ENCODE peak calls at places on chromosomes 12 and 14, in nine cellular contexts. One of them, this sample, is unnamed.
A peak's percentile ranks its signal among the peaks of the same experiment; 100 is the strongest.

GRCh38 chr12:102970780-102971179 is 13.3 kb downstream of the ASCL1 start:
- DNase-seq in fibroblast of pulmonary artery: no peak
- DNase-seq in A549: no peak
- DNase-seq in endodermal cell: no peak
- DNase-seq in fibroblast of lung: no peak
- DNase-seq in GM12865: no peak
- DNase-seq in foreskin fibroblast: no peak
- DNase-seq in mucosa of descending colon: no peak
- DNase-seq in left ventricle myocardium inferior: no peak
- DNase-seq in this sample: no peak

GRCh38 chr12:108728820-108729611 is 2.3 kb downstream of the CORO1C start:
- DNase-seq in fibroblast of pulmonary artery: peak; percentile 31
- DNase-seq in A549: no peak
- DNase-seq in endodermal cell: no peak
- DNase-seq in fibroblast of lung: peak; percentile 59
- DNase-seq in GM12865: no peak
- DNase-seq in foreskin fibroblast: peak; percentile 44
- DNase-seq in mucosa of descending colon: no peak
- DNase-seq in left ventricle myocardium inferior: no peak
- DNase-seq in this sample: no peak

GRCh38 chr12:47747596-47748506 is 10.8 kb downstream of the RAPGEF3 start:
- DNase-seq in fibroblast of pulmonary artery: no peak
- DNase-seq in A549: no peak
- DNase-seq in endodermal cell: no peak
- DNase-seq in fibroblast of lung: no peak
- DNase-seq in GM12865: no peak
- DNase-seq in foreskin fibroblast: no peak
- DNase-seq in mucosa of descending colon: no peak
- DNase-seq in left ventricle myocardium inferior: no peak
- DNase-seq in this sample: no peak

GRCh38 chr14:73428354-73428824 is 30.0 kb downstream of the NUMB start:
- DNase-seq in fibroblast of pulmonary artery: no peak
- DNase-seq in A549: peak; percentile 76
- DNase-seq in endodermal cell: no peak
- DNase-seq in fibroblast of lung: no peak
- DNase-seq in GM12865: no peak
- DNase-seq in foreskin fibroblast: no peak
- DNase-seq in mucosa of descending colon: no peak
- DNase-seq in left ventricle myocardium inferior: no peak
- DNase-seq in this sample: no peak

GRCh38 chr12:53056296-53056695 is 6.4 kb downstream of the TNS2 start:
- DNase-seq in fibroblast of pulmonary artery: no peak
- DNase-seq in A549: no peak
- DNase-seq in endodermal cell: no peak
- DNase-seq in fibroblast of lung: no peak
- DNase-seq in GM12865: no peak
- DNase-seq in foreskin fibroblast: peak; percentile 31
- DNase-seq in mucosa of descending colon: no peak
- DNase-seq in left ventricle myocardium inferior: no peak
- DNase-seq in this sample: no peak

GRCh38 chr12:22042981-22043669 is 2.9 kb upstream of the CMAS start:
- DNase-seq in fibroblast of pulmonary artery: peak; percentile 79
- DNase-seq in A549: peak; percentile 28
- DNase-seq in endodermal cell: no peak
- DNase-seq in fibroblast of lung: peak; percentile 63
- DNase-seq in GM12865: no peak
- DNase-seq in foreskin fibroblast: peak; percentile 63
- DNase-seq in mucosa of descending colon: no peak
- DNase-seq in left ventricle myocardium inferior: no peak
- DNase-seq in this sample: no peak

GRCh38 chr14:50559990-50560928 is at the start of gene ATL1:
- DNase-seq in fibroblast of pulmonary artery: peak; percentile 66
- DNase-seq in A549: peak; percentile 70
- DNase-seq in endodermal cell: peak; percentile 94
- DNase-seq in fibroblast of lung: peak; percentile 81
- DNase-seq in GM12865: peak; percentile 41
- DNase-seq in foreskin fibroblast: peak; percentile 89
- DNase-seq in mucosa of descending colon: peak; percentile 78
- DNase-seq in left ventricle myocardium inferior: peak; percentile 75
- DNase-seq in this sample: peak; percentile 63

GRCh38 chr14:100824946-100825690 is 800 bp upstream of the MEG3 start:
- DNase-seq in fibroblast of pulmonary artery: no peak
- DNase-seq in A549: no peak
- DNase-seq in endodermal cell: no peak
- DNase-seq in fibroblast of lung: peak; percentile 11
- DNase-seq in GM12865: no peak
- DNase-seq in foreskin fibroblast: peak; percentile 24
- DNase-seq in mucosa of descending colon: no peak
- DNase-seq in left ventricle myocardium inferior: no peak
- DNase-seq in this sample: no peak

GRCh38 chr14:70525691-70526090 is 9.1 kb downstream of the ADAM20 start:
- DNase-seq in fibroblast of pulmonary artery: no peak
- DNase-seq in A549: no peak
- DNase-seq in endodermal cell: no peak
- DNase-seq in fibroblast of lung: no peak
- DNase-seq in GM12865: no peak
- DNase-seq in foreskin fibroblast: no peak
- DNase-seq in mucosa of descending colon: no peak
- DNase-seq in left ventricle myocardium inferior: no peak
- DNase-seq in this sample: no peak

GRCh38 chr12:80702889-80703605 is 4.4 kb upstream of the MYF6 start:
- DNase-seq in fibroblast of pulmonary artery: peak; percentile 59
- DNase-seq in A549: no peak
- DNase-seq in endodermal cell: no peak
- DNase-seq in fibroblast of lung: peak; percentile 88
- DNase-seq in GM12865: peak; percentile 71
- DNase-seq in foreskin fibroblast: peak; percentile 82
- DNase-seq in mucosa of descending colon: no peak
- DNase-seq in left ventricle myocardium inferior: no peak
- DNase-seq in this sample: no peak

DNA sequence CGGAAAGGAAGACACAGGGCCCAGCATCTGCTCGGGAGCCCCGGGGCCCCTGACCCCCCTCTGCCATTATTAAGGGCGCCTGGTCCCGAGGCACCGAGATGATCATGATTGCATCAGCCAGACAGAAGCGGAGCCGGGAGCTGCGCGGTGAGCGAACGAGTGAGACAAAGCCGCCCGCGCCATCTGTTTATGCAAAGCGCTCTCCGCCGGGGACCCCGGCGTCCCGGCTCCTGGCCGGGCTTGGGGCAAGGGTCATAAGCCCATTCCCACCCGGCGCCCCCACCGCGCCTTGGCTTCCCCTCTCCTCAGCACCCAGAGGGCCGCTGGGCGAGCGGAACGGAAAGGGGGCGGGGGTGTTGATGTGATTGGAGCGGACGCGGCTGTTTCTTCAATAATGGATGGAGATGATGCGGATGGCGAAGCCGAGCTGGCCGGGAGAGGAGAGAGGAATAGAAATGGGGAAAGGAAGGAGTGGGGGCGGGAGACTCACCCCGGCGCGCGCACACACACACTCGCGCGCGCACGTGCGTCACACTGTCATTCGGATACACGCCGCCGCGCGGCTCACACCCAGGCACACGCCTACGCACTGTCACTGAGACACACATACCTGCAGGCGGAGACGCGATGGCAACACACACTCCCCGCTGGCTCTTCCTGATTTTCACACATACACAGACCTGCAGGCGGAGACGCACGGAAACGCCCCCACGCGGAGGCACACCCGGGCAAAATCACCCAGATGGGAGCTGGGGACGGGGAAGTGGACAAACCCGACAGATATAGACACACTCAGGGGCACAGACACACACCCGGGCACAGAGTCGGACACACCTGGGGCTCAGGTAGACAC is 10.7 kb downstream of the STAC3 start:
- DNase-seq in fibroblast of pulmonary artery: peak; percentile 35
- DNase-seq in A549: peak; percentile 65
- DNase-seq in endodermal cell: peak; percentile 83
- DNase-seq in fibroblast of lung: peak; percentile 40
- DNase-seq in GM12865: peak; percentile 79
- DNase-seq in foreskin fibroblast: peak; percentile 89
- DNase-seq in mucosa of descending colon: peak; percentile 83
- DNase-seq in left ventricle myocardium inferior: peak; percentile 49
- DNase-seq in this sample: no peak
- TF ChIP-seq CTCF in fibroblast of pulmonary artery: no peak
- TF ChIP-seq CTCF in A549: no peak
- TF ChIP-seq CTCF in endodermal cell: no peak
- TF ChIP-seq CTCF in fibroblast of lung: no peak
- TF ChIP-seq CTCF in GM12865: no peak
- TF ChIP-seq CTCF in foreskin fibroblast: no peak
- TF ChIP-seq CTCF in mucosa of descending colon: no peak
- TF ChIP-seq CTCF in left ventricle myocardium inferior: no peak
- TF ChIP-seq CTCF in this sample: no peak

GRCh38 chr12:96061323-96061722 is 25.9 kb upstream of the LTA4H start:
- DNase-seq in fibroblast of pulmonary artery: no peak
- DNase-seq in A549: no peak
- DNase-seq in endodermal cell: no peak
- DNase-seq in fibroblast of lung: no peak
- DNase-seq in GM12865: no peak
- DNase-seq in foreskin fibroblast: no peak
- DNase-seq in mucosa of descending colon: no peak
- DNase-seq in left ventricle myocardium inferior: no peak
- DNase-seq in this sample: no peak
- H3K4me3 ChIP-seq in fibroblast of pulmonary artery: no peak overlapping the region
- H3K4me3 ChIP-seq in A549: no peak overlapping the region
- H3K4me3 ChIP-seq in endodermal cell: no peak overlapping the region
- H3K4me3 ChIP-seq in fibroblast of lung: no peak overlapping the region
- H3K4me3 ChIP-seq in GM12865: no peak overlapping the region
- H3K4me3 ChIP-seq in foreskin fibroblast: no peak overlapping the region
- H3K4me3 ChIP-seq in mucosa of descending colon: no peak overlapping the region
- H3K4me3 ChIP-seq in left ventricle myocardium inferior: no peak overlapping the region
- H3K4me3 ChIP-seq in this sample: no peak overlapping the region

GRCh38 chr14:76984297-76984696 is 44.2 kb downstream of the IRF2BPL start:
- DNase-seq in fibroblast of pulmonary artery: no peak
- DNase-seq in A549: no peak
- DNase-seq in endodermal cell: peak; percentile 68
- DNase-seq in fibroblast of lung: no peak
- DNase-seq in GM12865: no peak
- DNase-seq in foreskin fibroblast: no peak
- DNase-seq in mucosa of descending colon: no peak
- DNase-seq in left ventricle myocardium inferior: no peak
- DNase-seq in this sample: no peak

GRCh38 chr14:76986261-76986565 is 42.3 kb downstream of the IRF2BPL start:
- DNase-seq in fibroblast of pulmonary artery: no peak
- DNase-seq in A549: no peak
- DNase-seq in endodermal cell: no peak
- DNase-seq in fibroblast of lung: no peak
- DNase-seq in GM12865: no peak
- DNase-seq in foreskin fibroblast: no peak
- DNase-seq in mucosa of descending colon: no peak
- DNase-seq in left ventricle myocardium inferior: no peak
- DNase-seq in this sample: no peak

GRCh38 chr14:76985021-76985420 is 43.5 kb downstream of the IRF2BPL start:
- DNase-seq in fibroblast of pulmonary artery: peak; percentile 37
- DNase-seq in A549: no peak
- DNase-seq in endodermal cell: no peak
- DNase-seq in fibroblast of lung: peak; percentile 23
- DNase-seq in GM12865: no peak
- DNase-seq in foreskin fibroblast: peak; percentile 91
- DNase-seq in mucosa of descending colon: no peak
- DNase-seq in left ventricle myocardium inferior: no peak
- DNase-seq in this sample: no peak

GRCh38 chr14:76987956-76988520 is 40.5 kb downstream of the IRF2BPL start:
- DNase-seq in fibroblast of pulmonary artery: no peak
- DNase-seq in A549: no peak
- DNase-seq in endodermal cell: peak; percentile 68
- DNase-seq in fibroblast of lung: no peak
- DNase-seq in GM12865: no peak
- DNase-seq in foreskin fibroblast: no peak
- DNase-seq in mucosa of descending colon: no peak
- DNase-seq in left ventricle myocardium inferior: no peak
- DNase-seq in this sample: no peak

DNA sequence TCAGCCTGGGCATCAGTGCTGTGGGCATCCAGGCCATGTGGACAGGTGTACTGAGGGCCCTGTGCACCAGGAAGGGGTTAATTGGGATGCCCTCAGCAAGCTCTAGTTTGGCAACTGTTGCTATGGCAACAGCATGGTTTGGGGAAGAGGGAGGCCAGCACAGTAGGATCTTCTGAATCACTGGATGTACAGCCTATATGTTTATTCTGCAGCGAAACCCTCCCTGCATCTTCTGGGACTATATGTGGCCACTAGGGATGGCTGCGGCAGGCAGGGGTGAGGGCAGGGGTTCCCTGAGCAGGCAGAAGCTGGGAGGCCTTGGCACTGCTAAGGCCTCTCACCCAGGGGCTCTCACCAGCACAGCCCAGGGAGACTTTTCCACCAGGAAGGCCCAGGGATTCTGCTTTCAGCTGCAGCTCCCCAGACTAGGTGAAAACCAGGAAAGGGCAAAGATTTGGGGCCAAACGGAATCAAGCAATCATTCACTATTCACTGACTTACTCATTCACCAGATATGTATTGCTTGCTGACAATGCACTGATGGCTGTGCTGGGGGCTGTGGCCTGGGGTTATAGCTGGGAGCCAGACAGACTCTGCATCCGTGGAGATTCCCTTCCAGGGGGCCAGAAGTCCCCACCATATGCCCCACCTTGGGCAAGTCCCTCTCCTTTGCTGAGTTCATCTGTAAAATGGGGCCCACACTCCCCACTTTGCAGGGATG is 42.8 kb downstream of the IRF2BPL start:
- DNase-seq in fibroblast of pulmonary artery: no peak
- DNase-seq in A549: peak; percentile 46
- DNase-seq in endodermal cell: peak; percentile 67
- DNase-seq in fibroblast of lung: peak; percentile 35
- DNase-seq in GM12865: no peak
- DNase-seq in foreskin fibroblast: peak; percentile 54
- DNase-seq in mucosa of descending colon: no peak
- DNase-seq in left ventricle myocardium inferior: no peak
- DNase-seq in this sample: no peak
- TF ChIP-seq CTCF in fibroblast of pulmonary artery: no peak
- TF ChIP-seq CTCF in A549: no peak
- TF ChIP-seq CTCF in endodermal cell: no peak
- TF ChIP-seq CTCF in fibroblast of lung: no peak
- TF ChIP-seq CTCF in GM12865: no peak
- TF ChIP-seq CTCF in foreskin fibroblast: no peak
- TF ChIP-seq CTCF in mucosa of descending colon: no peak
- TF ChIP-seq CTCF in left ventricle myocardium inferior: no peak
- TF ChIP-seq CTCF in this sample: no peak

DNA sequence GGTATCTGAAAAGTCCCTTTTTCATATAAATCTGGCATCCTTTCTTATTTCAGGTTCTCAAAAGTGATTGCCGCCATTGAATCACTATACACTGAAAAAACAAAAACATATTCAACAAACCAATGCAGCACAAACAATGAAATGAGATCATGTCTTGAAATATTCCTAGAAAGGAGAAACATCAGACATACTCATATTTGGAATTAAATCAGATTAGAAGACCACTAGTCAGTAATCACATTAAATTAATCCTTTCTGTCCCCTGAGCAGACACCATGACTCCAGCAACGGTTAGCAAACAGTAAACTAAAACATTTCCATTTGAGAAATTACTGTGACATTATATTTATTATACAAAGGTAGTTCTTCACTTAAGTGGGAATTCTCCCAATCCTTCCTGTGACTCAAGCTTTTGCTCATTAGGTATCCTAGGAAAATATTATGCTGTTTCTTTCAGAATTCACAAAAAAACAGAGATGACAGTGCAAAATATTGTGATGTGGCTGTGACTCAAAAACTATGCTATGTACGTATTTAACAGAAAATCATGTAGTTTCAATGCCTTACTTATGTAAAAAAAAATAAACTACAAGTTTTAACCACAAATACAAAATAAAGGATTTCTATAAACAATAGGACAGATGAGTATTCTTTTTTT is 29.7 kb downstream of the CPNE8 start:
- DNase-seq in fibroblast of pulmonary artery: peak; percentile 22
- DNase-seq in A549: no peak
- DNase-seq in endodermal cell: no peak
- DNase-seq in fibroblast of lung: peak; percentile 21
- DNase-seq in GM12865: no peak
- DNase-seq in foreskin fibroblast: no peak
- DNase-seq in mucosa of descending colon: no peak
- DNase-seq in left ventricle myocardium inferior: no peak
- DNase-seq in this sample: no peak
- H3K4me3 ChIP-seq in fibroblast of pulmonary artery: no peak overlapping the region
- H3K4me3 ChIP-seq in A549: no peak overlapping the region
- H3K4me3 ChIP-seq in endodermal cell: no peak overlapping the region
- H3K4me3 ChIP-seq in fibroblast of lung: no peak overlapping the region
- H3K4me3 ChIP-seq in GM12865: no peak overlapping the region
- H3K4me3 ChIP-seq in foreskin fibroblast: no peak overlapping the region
- H3K4me3 ChIP-seq in mucosa of descending colon: no peak overlapping the region
- H3K4me3 ChIP-seq in left ventricle myocardium inferior: no peak overlapping the region
- H3K4me3 ChIP-seq in this sample: no peak overlapping the region

This sample was measured in testis.